ENCODE peak calls at places on chromosomes 5 and 9, in nine cellular contexts. R is CD8-positive, alpha-beta memory T cell; N is aorta; K is astrocyte; J is mammary epithelial cell; M is WERI-Rb-1; T is CD4-positive, alpha-beta T cell; Z is suprapubic skin; F is GM23338. C is an unnamed sample.
A peak's percentile ranks its signal among the peaks of the same experiment; 100 is the strongest.

GRCh38 chr5:68344447-68345111 is 129.0 kb downstream of the PIK3R1 start:
- DNase-seq in R (no peak), N (no peak), K (peak; percentile 83), J (peak; percentile 93), M (no peak), T (no peak), Z (no peak), F (no peak), C (no peak)

GRCh38 chr5:150774145-150774544 is 4.4 kb upstream of the SMIM3 start:
- DNase-seq in R (no peak), N (no peak), K (peak; percentile 98), J (peak; percentile 91), M (no peak), T (no peak), Z (no peak), F (no peak), C (no peak)

GRCh38 chr5:103745353-103746065 is 182.9 kb upstream of the NUDT12 start:
- DNase-seq in R (no peak), N (no peak), K (no peak), J (no peak), M (no peak), T (no peak), Z (no peak), F (no peak), C (no peak)

GRCh38 chr5:89055011-89055704 is 172.2 kb upstream of the MEF2C start:
- DNase-seq in R (no peak), N (no peak), K (no peak), J (no peak), M (no peak), T (no peak), Z (no peak), F (no peak), C (no peak)

GRCh38 chr9:6681957-6682501 is 36.5 kb upstream of the GLDC start:
- DNase-seq in R (no peak), N (no peak), K (peak; percentile 14), J (no peak), M (no peak), T (no peak), Z (no peak), F (no peak), C (no peak)

GRCh38 chr5:77973253-77973609 is 197.1 kb upstream of the TBCA start:
- DNase-seq in R (no peak), N (no peak), K (no peak), J (no peak), M (no peak), T (no peak), Z (no peak), F (peak; percentile 84), C (no peak)

GRCh38 chr5:58980890-58981289 is 398.0 kb downstream of the RAB3C start:
- DNase-seq in R (no peak), N (no peak), K (no peak), J (no peak), M (no peak), T (no peak), Z (no peak), F (peak; percentile 53), C (no peak)

GRCh38 chr5:80406980-80407734 is 707 bp upstream of the ZFYVE16 start:
- DNase-seq in R (no peak), N (peak; percentile 55), K (no peak), J (peak; percentile 12), M (peak; percentile 9), T (no peak), Z (no peak), F (no peak), C (peak; percentile 75)

GRCh38 chr9:70165006-70165602 is 93.7 kb upstream of the SMC5 start:
- DNase-seq in R (no peak), N (no peak), K (no peak), J (no peak), M (no peak), T (no peak), Z (no peak), F (no peak), C (no peak)

GRCh38 chr5:1343931-1344901 is 683 bp downstream of the CLPTM1L start:
- DNase-seq in R (peak; percentile 47), N (no peak), K (peak; percentile 4), J (peak; percentile 5), M (peak; percentile 44), T (no peak), Z (no peak), F (peak; percentile 22), C (no peak)

GRCh38 chr9:93964685-93965084 is 9.5 kb upstream of the BARX1 start:
- DNase-seq in R (no peak), N (no peak), K (no peak), J (no peak), M (no peak), T (no peak), Z (peak; percentile 29), F (no peak), C (peak; percentile 50)

GRCh38 chr9:19102181-19102630 is 498 bp downstream of the HAUS6 start:
- DNase-seq in R (peak; percentile 52), N (no peak), K (no peak), J (peak; percentile 34), M (peak; percentile 35), T (peak; percentile 30), Z (no peak), F (peak; percentile 50), C (peak; percentile 72)

GRCh38 chr5:172834570-172835245 is 657 bp downstream of the ERGIC1 start:
- DNase-seq in R (no peak), N (peak; percentile 61), K (no peak), J (no peak), M (no peak), T (no peak), Z (no peak), F (peak; percentile 82), C (peak; percentile 77)

GRCh38 chr5:173530547-173530946 is 85.9 kb downstream of the BOD1 start:
- DNase-seq in R (no peak), N (no peak), K (no peak), J (peak; percentile 4), M (no peak), T (no peak), Z (no peak), F (peak; percentile 87), C (no peak)

GRCh38 chr5:142014911-142015584 is 2.2 kb upstream of the GNPDA1 start:
- DNase-seq in R (no peak), N (no peak), K (peak; percentile 68), J (peak; percentile 83), M (no peak), T (peak; percentile 18), Z (no peak), F (peak; percentile 81), C (no peak)

GRCh38 chr5:59178071-59178470 is 595.2 kb downstream of the RAB3C start:
- DNase-seq in R (no peak), N (no peak), K (no peak), J (no peak), M (no peak), T (no peak), Z (no peak), F (no peak), C (no peak)

GRCh38 chr5:103057208-103058130 is 62.5 kb downstream of the GIN1 start:
- DNase-seq in R (no peak), N (no peak), K (peak; percentile 22), J (peak; percentile 64), M (no peak), T (no peak), Z (no peak), F (no peak), C (no peak)

GRCh38 chr5:13976867-13977479 is 32.5 kb upstream of the DNAH5 start:
- DNase-seq in R (no peak), N (no peak), K (peak; percentile 45), J (peak; percentile 53), M (peak; percentile 45), T (no peak), Z (no peak), F (peak; percentile 78), C (no peak)

GRCh38 chr5:9344751-9345240 is 201.1 kb downstream of the SEMA5A start:
- DNase-seq in R (no peak), N (no peak), K (no peak), J (no peak), M (peak; percentile 31), T (no peak), Z (no peak), F (no peak), C (no peak)

GRCh38 chr5:93790401-93790800 is 49.0 kb upstream of the POU5F2 start:
- DNase-seq in R (no peak), N (no peak), K (peak; percentile 32), J (peak; percentile 66), M (no peak), T (no peak), Z (no peak), F (no peak), C (no peak)

GRCh38 chr9:77601476-77602056 is 46.6 kb downstream of the GNA14 start:
- DNase-seq in R (no peak), N (no peak), K (no peak), J (no peak), M (no peak), T (no peak), Z (no peak), F (no peak), C (no peak)
- H3K27ac ChIP-seq in R (no peak overlapping the region), N (no peak overlapping the region), K (no peak overlapping the region), J (no peak overlapping the region), M (no peak overlapping the region), T (no peak overlapping the region), Z (no peak overlapping the region), F (peak overlapping the region; percentile 59), C (no peak overlapping the region)

GRCh38 chr5:133066045-133066444 is 14.2 kb downstream of the HSPA4 start:
- DNase-seq in R (no peak), N (no peak), K (no peak), J (no peak), M (no peak), T (no peak), Z (no peak), F (no peak), C (no peak)

GRCh38 chr5:133063965-133064364 is 12.2 kb downstream of the HSPA4 start:
- DNase-seq in R (no peak), N (no peak), K (peak; percentile 45), J (peak; percentile 80), M (no peak), T (no peak), Z (no peak), F (no peak), C (no peak)

GRCh38 chr5:133059621-133060020 is 7.8 kb downstream of the HSPA4 start:
- DNase-seq in R (no peak), N (no peak), K (no peak), J (no peak), M (peak; percentile 72), T (no peak), Z (no peak), F (no peak), C (no peak)

GRCh38 chr5:133065482-133065881 is 13.7 kb downstream of the HSPA4 start:
- DNase-seq in R (no peak), N (no peak), K (no peak), J (no peak), M (peak; percentile 28), T (no peak), Z (no peak), F (no peak), C (no peak)
- H3K27ac ChIP-seq in R (no peak overlapping the region), N (no peak overlapping the region), K (no peak overlapping the region), J (no peak overlapping the region), M (no peak overlapping the region), T (no peak overlapping the region), Z (no peak overlapping the region), F (no peak overlapping the region), C (no peak overlapping the region)

GRCh38 chr5:168790037-168790635 is 211.0 kb upstream of the PANK3 start:
- DNase-seq in R (no peak), N (no peak), K (no peak), J (no peak), M (no peak), T (no peak), Z (no peak), F (no peak), C (no peak)
- H3K27ac ChIP-seq in R (no peak overlapping the region), N (no peak overlapping the region), K (no peak overlapping the region), J (no peak overlapping the region), M (no peak overlapping the region), T (no peak overlapping the region), Z (no peak overlapping the region), F (no peak overlapping the region), C (no peak overlapping the region)

GRCh38 chr5:140108093-140109049 is 5.5 kb upstream of the PURA start:
- DNase-seq in R (no peak), N (peak; percentile 57), K (no peak), J (no peak), M (peak; percentile 91), T (peak; percentile 15), Z (peak; percentile 86), F (peak; percentile 61), C (peak; percentile 66)
- H3K27ac ChIP-seq in R (peak overlapping the region; percentile 93), N (peak overlapping the region; percentile 33), K (no peak overlapping the region), J (peak overlapping the region; percentile 25), M (peak overlapping the region; percentile 97), T (peak overlapping the region; percentile 92), Z (peak overlapping the region; percentile 96), F (no peak overlapping the region), C (peak overlapping the region; percentile 99)

C was measured in sigmoid colon.